ENCODE peak calls at places on chromosomes 11 and 22, in four cellular contexts. U, B, J and H are unnamed samples.

GRCh38 chr22:27238935-27239510 is 562.5 kb downstream of the MN1 start:
- DNase-seq in U (peak; percentile 93), B (no peak), J (peak; percentile 89), H (no peak)

GRCh38 chr22:37566903-37567798 is 6.9 kb downstream of the CDC42EP1 start:
- DNase-seq in U (peak; percentile 81), B (peak; percentile 69), J (no peak), H (peak; percentile 70)

GRCh38 chr22:20571531-20572007 is 64.2 kb downstream of the MED15 start:
- DNase-seq in U (peak; percentile 55), B (no peak), J (no peak), H (no peak)

GRCh38 chr11:10856689-10857603 is 907 bp downstream of the ZBED5 start:
- DNase-seq in U (peak; percentile 30), B (peak; percentile 52), J (no peak), H (no peak)

GRCh38 chr11:111119751-111120150 is 125.8 kb upstream of the POU2AF2 start:
- DNase-seq in U (no peak), B (no peak), J (no peak), H (no peak)

GRCh38 chr11:3154001-3154599 is 11.0 kb downstream of the OSBPL5 start:
- DNase-seq in U (peak; percentile 18), B (no peak), J (no peak), H (no peak)

GRCh38 chr22:22180738-22181514 is 63.7 kb upstream of the VPREB1 start:
- DNase-seq in U (no peak), B (no peak), J (no peak), H (no peak)

GRCh38 chr11:112580864-112581263 is 320.2 kb upstream of the PLET1 start:
- DNase-seq in U (no peak), B (no peak), J (no peak), H (no peak)

GRCh38 chr11:78392854-78393253 is 24.8 kb downstream of the GAB2 start:
- DNase-seq in U (no peak), B (no peak), J (no peak), H (no peak)

GRCh38 chr11:67375320-67376021 is 2.1 kb upstream of the CLCF1 start:
- DNase-seq in U (no peak), B (no peak), J (no peak), H (no peak)

GRCh38 chr22:45284705-45285305 is at the start of gene UPK3A:
- DNase-seq in U (peak; percentile 71), B (peak; percentile 56), J (no peak), H (peak; percentile 64)

GRCh38 chr22:37453696-37454095 is 26.4 kb upstream of the ELFN2 start:
- DNase-seq in U (no peak), B (no peak), J (no peak), H (no peak)

GRCh38 chr11:87840786-87841185 is 334.5 kb downstream of the RAB38 start:
- DNase-seq in U (no peak), B (no peak), J (no peak), H (no peak)

GRCh38 chr11:18493310-18493709 is 33.4 kb downstream of the TSG101 start:
- DNase-seq in U (no peak), B (no peak), J (no peak), H (no peak)

GRCh38 chr11:77842451-77843121 is 21.6 kb downstream of the AAMDC start:
- DNase-seq in U (no peak), B (no peak), J (no peak), H (no peak)

GRCh38 chr22:41681616-41682015 is 7.1 kb downstream of the SNU13 start:
- DNase-seq in U (no peak), B (no peak), J (no peak), H (no peak)

GRCh38 chr11:33802414-33802950 is 28.2 kb upstream of the FBXO3 start:
- DNase-seq in U (peak; percentile 50), B (peak; percentile 20), J (peak; percentile 60), H (no peak)

GRCh38 chr11:96081561-96081960 is 157.7 kb upstream of the MTMR2 start:
- DNase-seq in U (no peak), B (no peak), J (no peak), H (no peak)

GRCh38 chr11:85740464-85741400 is 54.7 kb upstream of the CCDC89 start:
- DNase-seq in U (no peak), B (no peak), J (no peak), H (no peak)

GRCh38 chr11:57668467-57668890 is 565 bp downstream of the ZDHHC5 start:
- DNase-seq in U (no peak), B (no peak), J (no peak), H (no peak)

GRCh38 chr22:19840059-19840458 is 14.6 kb downstream of the GNB1L start:
- DNase-seq in U (no peak), B (no peak), J (no peak), H (no peak)

GRCh38 chr11:61968758-61969390 is 1.4 kb upstream of the FTH1 start:
- DNase-seq in U (no peak), B (no peak), J (no peak), H (no peak)

GRCh38 chr11:100925935-100926334 is 203.7 kb downstream of the PGR start:
- DNase-seq in U (no peak), B (no peak), J (no peak), H (no peak)

GRCh38 chr11:7889985-7890384 is 41.1 kb downstream of the OR10A6 start:
- DNase-seq in U (no peak), B (no peak), J (no peak), H (no peak)

GRCh38 chr22:30694638-30695350 is at the start of gene OSBP2:
- DNase-seq in U (peak; percentile 43), B (peak; percentile 42), J (no peak), H (peak; percentile 87)

GRCh38 chr11:132982769-132983168 is 549.5 kb downstream of the OPCML start:
- DNase-seq in U (no peak), B (no peak), J (no peak), H (no peak)

GRCh38 chr11:15910761-15911160 is 445.6 kb downstream of the SOX6 start:
- DNase-seq in U (no peak), B (no peak), J (no peak), H (no peak)

GRCh38 chr11:8792636-8793035 is 110.0 kb downstream of the RPL27A start:
- DNase-seq in U (no peak), B (no peak), J (no peak), H (no peak)

GRCh38 chr11:119709638-119710346 is 19.2 kb downstream of the NECTIN1 start:
- DNase-seq in U (no peak), B (peak; percentile 28), J (no peak), H (peak; percentile 58)

GRCh38 chr22:49299821-49300231 is 527.8 kb downstream of the BRD1 start:
- DNase-seq in U (no peak), B (no peak), J (no peak), H (no peak)

GRCh38 chr11:119338318-119338890 is 2.3 kb downstream of the C1QTNF5 start:
- DNase-seq in U (peak; percentile 74), B (peak; percentile 71), J (no peak), H (peak; percentile 83)

GRCh38 chr11:7589861-7590260 is 76.1 kb downstream of the PPFIBP2 start:
- DNase-seq in U (no peak), B (no peak), J (no peak), H (no peak)

GRCh38 chr22:19402642-19403191 is 28.8 kb downstream of the HIRA start:
- DNase-seq in U (no peak), B (no peak), J (no peak), H (no peak)

GRCh38 chr11:114082415-114082748 is 22.9 kb downstream of the ZBTB16 start:
- DNase-seq in U (no peak), B (no peak), J (no peak), H (no peak)

GRCh38 chr11:96459751-96460150 is 69.9 kb downstream of the JRKL start:
- DNase-seq in U (no peak), B (no peak), J (no peak), H (no peak)

GRCh38 chr11:73907191-73907590 is 30.4 kb downstream of the PAAF1 start:
- DNase-seq in U (peak; percentile 25), B (no peak), J (no peak), H (no peak)